ENCODE peak calls at places on chromosomes 12 and 14, in six cellular contexts. One of them, this sample, is unnamed.

GRCh38 chr14:84998216-84998615 is 531.7 kb upstream of the FLRT2 start:
- DNase-seq in K562: no peak
- DNase-seq in stomach: no peak
- DNase-seq in spleen: no peak
- DNase-seq in HL-60: no peak
- DNase-seq in sigmoid colon: no peak
- DNase-seq in this sample: no peak

GRCh38 chr14:61420326-61420725 is 98.9 kb downstream of the PRKCH start:
- DNase-seq in K562: no peak
- DNase-seq in stomach: no peak
- DNase-seq in spleen: no peak
- DNase-seq in HL-60: no peak
- DNase-seq in sigmoid colon: no peak
- DNase-seq in this sample: no peak

GRCh38 chr14:95313707-95314106 is 6.0 kb downstream of the CLMN start:
- DNase-seq in K562: no peak
- DNase-seq in stomach: peak; percentile 61
- DNase-seq in spleen: no peak
- DNase-seq in HL-60: peak; percentile 95
- DNase-seq in sigmoid colon: peak; percentile 92
- DNase-seq in this sample: no peak

GRCh38 chr14:89007906-89008305 is 183.5 kb downstream of the TTC8 start:
- DNase-seq in K562: no peak
- DNase-seq in stomach: no peak
- DNase-seq in spleen: no peak
- DNase-seq in HL-60: no peak
- DNase-seq in sigmoid colon: no peak
- DNase-seq in this sample: no peak

GRCh38 chr14:99758121-99758871 is 34.9 kb upstream of the EML1 start:
- DNase-seq in K562: no peak
- DNase-seq in stomach: no peak
- DNase-seq in spleen: no peak
- DNase-seq in HL-60: no peak
- DNase-seq in sigmoid colon: peak; percentile 72
- DNase-seq in this sample: no peak

GRCh38 chr12:10582704-10583103 is 30.7 kb downstream of the MAGOHB start:
- DNase-seq in K562: no peak
- DNase-seq in stomach: no peak
- DNase-seq in spleen: no peak
- DNase-seq in HL-60: no peak
- DNase-seq in sigmoid colon: no peak
- DNase-seq in this sample: no peak

GRCh38 chr12:10102322-10102721 is 3.5 kb upstream of the CLEC1A start:
- DNase-seq in K562: no peak
- DNase-seq in stomach: no peak
- DNase-seq in spleen: no peak
- DNase-seq in HL-60: peak; percentile 78
- DNase-seq in sigmoid colon: no peak
- DNase-seq in this sample: no peak

GRCh38 chr12:103093499-103094106 is 136.1 kb downstream of the ASCL1 start:
- DNase-seq in K562: no peak
- DNase-seq in stomach: peak; percentile 27
- DNase-seq in spleen: no peak
- DNase-seq in HL-60: no peak
- DNase-seq in sigmoid colon: no peak
- DNase-seq in this sample: no peak

GRCh38 chr12:9406564-9407424 is 198.6 kb upstream of the PZP start:
- DNase-seq in K562: no peak
- DNase-seq in stomach: no peak
- DNase-seq in spleen: no peak
- DNase-seq in HL-60: no peak
- DNase-seq in sigmoid colon: no peak
- DNase-seq in this sample: no peak

GRCh38 chr12:129276408-129277042 is 423.2 kb downstream of the GLT1D1 start:
- DNase-seq in K562: no peak
- DNase-seq in stomach: no peak
- DNase-seq in spleen: no peak
- DNase-seq in HL-60: no peak
- DNase-seq in sigmoid colon: no peak
- DNase-seq in this sample: no peak

GRCh38 chr12:12645485-12645884 is 33.8 kb downstream of the CREBL2 start:
- DNase-seq in K562: peak; percentile 45
- DNase-seq in stomach: no peak
- DNase-seq in spleen: no peak
- DNase-seq in HL-60: peak; percentile 7
- DNase-seq in sigmoid colon: no peak
- DNase-seq in this sample: no peak

GRCh38 chr12:30090258-30090657 is 306.5 kb upstream of the TMTC1 start:
- DNase-seq in K562: no peak
- DNase-seq in stomach: no peak
- DNase-seq in spleen: no peak
- DNase-seq in HL-60: no peak
- DNase-seq in sigmoid colon: no peak
- DNase-seq in this sample: no peak

GRCh38 chr12:49706351-49707126 is 666 bp downstream of the FMNL3 start:
- DNase-seq in K562: peak; percentile 62
- DNase-seq in stomach: peak; percentile 26
- DNase-seq in spleen: no peak
- DNase-seq in HL-60: no peak
- DNase-seq in sigmoid colon: peak; percentile 75
- DNase-seq in this sample: no peak

GRCh38 chr12:27083861-27084271 is 1.5 kb upstream of the C12orf71 start:
- DNase-seq in K562: no peak
- DNase-seq in stomach: no peak
- DNase-seq in spleen: no peak
- DNase-seq in HL-60: no peak
- DNase-seq in sigmoid colon: no peak
- DNase-seq in this sample: no peak

GRCh38 chr14:90381999-90382451 is 14.8 kb upstream of the CALM1 start:
- DNase-seq in K562: peak; percentile 32
- DNase-seq in stomach: peak; percentile 73
- DNase-seq in spleen: no peak
- DNase-seq in HL-60: no peak
- DNase-seq in sigmoid colon: peak; percentile 80
- DNase-seq in this sample: no peak

GRCh38 chr12:119061208-119061796 is 80.0 kb downstream of the SRRM4 start:
- DNase-seq in K562: peak; percentile 51
- DNase-seq in stomach: peak; percentile 62
- DNase-seq in spleen: no peak
- DNase-seq in HL-60: peak; percentile 16
- DNase-seq in sigmoid colon: no peak
- DNase-seq in this sample: no peak

GRCh38 chr14:62954165-62954564 is 91.1 kb downstream of the KCNH5 start:
- DNase-seq in K562: no peak
- DNase-seq in stomach: no peak
- DNase-seq in spleen: no peak
- DNase-seq in HL-60: no peak
- DNase-seq in sigmoid colon: no peak
- DNase-seq in this sample: no peak

GRCh38 chr12:121804417-121805111 is 755 bp downstream of the SETD1B start:
- DNase-seq in K562: no peak
- DNase-seq in stomach: no peak
- DNase-seq in spleen: peak; percentile 91
- DNase-seq in HL-60: peak; percentile 80
- DNase-seq in sigmoid colon: peak; percentile 74
- DNase-seq in this sample: no peak

GRCh38 chr14:60753264-60754126 is 18.9 kb downstream of the MNAT1 start:
- DNase-seq in K562: no peak
- DNase-seq in stomach: no peak
- DNase-seq in spleen: no peak
- DNase-seq in HL-60: peak; percentile 93
- DNase-seq in sigmoid colon: no peak
- DNase-seq in this sample: no peak

GRCh38 chr14:81819910-81820309 is 286.3 kb upstream of the SEL1L start:
- DNase-seq in K562: no peak
- DNase-seq in stomach: no peak
- DNase-seq in spleen: no peak
- DNase-seq in HL-60: no peak
- DNase-seq in sigmoid colon: no peak
- DNase-seq in this sample: no peak

GRCh38 chr14:81818271-81818670 is 284.6 kb upstream of the SEL1L start:
- DNase-seq in K562: no peak
- DNase-seq in stomach: no peak
- DNase-seq in spleen: no peak
- DNase-seq in HL-60: no peak
- DNase-seq in sigmoid colon: no peak
- DNase-seq in this sample: no peak

GRCh38 chr14:81819344-81819743 is 285.7 kb upstream of the SEL1L start:
- DNase-seq in K562: no peak
- DNase-seq in stomach: no peak
- DNase-seq in spleen: no peak
- DNase-seq in HL-60: no peak
- DNase-seq in sigmoid colon: no peak
- DNase-seq in this sample: no peak
- H3K27ac ChIP-seq in K562: no peak overlapping the region
- H3K27ac ChIP-seq in stomach: no peak overlapping the region
- H3K27ac ChIP-seq in spleen: no peak overlapping the region
- H3K27ac ChIP-seq in HL-60: no peak overlapping the region
- H3K27ac ChIP-seq in sigmoid colon: no peak overlapping the region
- H3K27ac ChIP-seq in this sample: no peak overlapping the region

DNA sequence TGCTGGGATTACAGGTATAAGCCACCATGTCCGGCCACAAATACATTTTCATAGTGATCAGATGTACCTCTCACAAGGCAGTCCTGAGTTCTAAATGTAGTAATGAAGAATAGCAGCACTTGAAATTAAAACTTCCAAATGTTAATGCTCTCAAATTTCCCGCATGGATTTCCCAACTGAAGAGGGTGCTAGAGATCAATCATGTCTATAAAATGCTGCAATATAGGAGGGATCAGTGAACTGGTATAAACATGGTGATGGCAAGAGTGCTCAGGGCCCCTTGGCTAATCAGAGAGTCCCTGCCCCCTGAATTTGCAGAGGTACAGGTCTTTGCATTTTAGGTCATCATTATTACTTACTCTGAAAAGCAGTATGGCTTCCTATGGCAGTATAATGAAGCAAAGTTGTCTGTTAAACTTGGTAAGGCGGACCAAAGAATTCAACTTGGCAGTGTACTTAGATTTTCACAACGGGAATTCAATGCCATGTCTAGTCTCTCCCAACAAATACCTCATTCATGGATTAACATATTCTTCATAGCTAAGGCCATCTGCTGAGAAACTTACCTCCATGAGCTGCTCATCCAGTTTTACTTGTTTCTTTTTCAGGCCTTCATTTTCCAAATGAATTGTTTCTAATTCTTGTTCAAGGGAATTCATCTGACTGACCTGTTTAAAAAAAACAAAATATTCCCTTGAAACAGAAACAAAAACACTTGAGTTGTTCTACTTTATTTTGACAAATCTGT is 67.0 kb upstream of the SAV1 start:
- DNase-seq in K562: no peak
- DNase-seq in stomach: no peak
- DNase-seq in spleen: no peak
- DNase-seq in HL-60: no peak
- DNase-seq in sigmoid colon: no peak
- DNase-seq in this sample: no peak
- TF ChIP-seq POLR2AphosphoS5 in K562: no peak
- TF ChIP-seq POLR2AphosphoS5 in stomach: no peak
- TF ChIP-seq POLR2AphosphoS5 in spleen: no peak
- TF ChIP-seq POLR2AphosphoS5 in HL-60: no peak
- TF ChIP-seq POLR2AphosphoS5 in sigmoid colon: no peak
- TF ChIP-seq POLR2AphosphoS5 in this sample: no peak

GRCh38 chr14:74973905-74974363 is 18.5 kb upstream of the PGF start:
- DNase-seq in K562: no peak
- DNase-seq in stomach: no peak
- DNase-seq in spleen: no peak
- DNase-seq in HL-60: no peak
- DNase-seq in sigmoid colon: no peak
- DNase-seq in this sample: no peak

GRCh38 chr14:74977164-74977900 is 21.9 kb upstream of the PGF start:
- DNase-seq in K562: peak; percentile 3
- DNase-seq in stomach: no peak
- DNase-seq in spleen: no peak
- DNase-seq in HL-60: no peak
- DNase-seq in sigmoid colon: no peak
- DNase-seq in this sample: no peak

GRCh38 chr14:74976264-74977113 is 21.1 kb upstream of the PGF start:
- DNase-seq in K562: peak; percentile 2
- DNase-seq in stomach: no peak
- DNase-seq in spleen: no peak
- DNase-seq in HL-60: no peak
- DNase-seq in sigmoid colon: no peak
- DNase-seq in this sample: no peak

GRCh38 chr14:74974364-74975058 is 19.1 kb upstream of the PGF start:
- DNase-seq in K562: no peak
- DNase-seq in stomach: no peak
- DNase-seq in spleen: no peak
- DNase-seq in HL-60: no peak
- DNase-seq in sigmoid colon: no peak
- DNase-seq in this sample: no peak

DNA sequence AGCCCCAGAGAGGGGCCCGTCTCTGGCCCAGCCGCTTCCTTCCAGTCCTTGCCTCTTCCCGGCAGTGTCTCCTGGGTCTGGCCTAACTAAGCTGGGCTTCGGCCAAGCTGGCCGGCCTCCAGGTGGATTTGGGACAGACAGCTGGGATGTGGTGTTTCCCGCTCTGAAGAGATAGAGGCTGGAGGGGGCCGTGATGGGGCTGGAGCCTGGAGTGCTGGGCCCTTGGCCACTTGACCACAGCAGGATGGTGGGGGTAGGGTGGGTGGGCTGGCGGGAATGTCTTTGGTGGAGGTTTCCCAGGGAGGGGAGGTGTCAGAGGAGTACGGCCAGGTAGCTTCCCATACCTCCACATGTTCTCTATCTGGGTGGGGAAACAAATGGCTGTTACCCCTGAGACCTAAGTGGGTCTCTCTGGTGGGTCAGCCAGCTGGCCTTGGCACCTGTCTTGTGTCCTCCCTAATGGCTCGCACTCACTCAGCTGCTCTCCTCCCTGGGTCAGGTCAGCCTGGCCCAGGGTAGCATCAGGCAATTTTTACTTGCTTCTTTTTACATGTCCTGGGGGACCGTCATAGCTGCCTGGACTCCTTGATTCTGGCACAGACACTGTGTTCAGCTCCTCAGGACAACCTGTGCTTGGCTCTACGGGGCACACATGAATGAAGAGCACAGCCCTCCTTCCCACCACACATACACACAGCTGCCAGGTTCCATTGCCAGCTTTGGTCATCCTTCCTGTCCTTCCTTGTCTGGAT is 19.8 kb upstream of the PGF start:
- DNase-seq in K562: no peak
- DNase-seq in stomach: no peak
- DNase-seq in spleen: no peak
- DNase-seq in HL-60: no peak
- DNase-seq in sigmoid colon: peak; percentile 91
- DNase-seq in this sample: no peak
- H3K27ac ChIP-seq in K562: no peak overlapping the region
- H3K27ac ChIP-seq in stomach: no peak overlapping the region
- H3K27ac ChIP-seq in spleen: no peak overlapping the region
- H3K27ac ChIP-seq in HL-60: no peak overlapping the region
- H3K27ac ChIP-seq in sigmoid colon: no peak overlapping the region
- H3K27ac ChIP-seq in this sample: no peak overlapping the region

DNA sequence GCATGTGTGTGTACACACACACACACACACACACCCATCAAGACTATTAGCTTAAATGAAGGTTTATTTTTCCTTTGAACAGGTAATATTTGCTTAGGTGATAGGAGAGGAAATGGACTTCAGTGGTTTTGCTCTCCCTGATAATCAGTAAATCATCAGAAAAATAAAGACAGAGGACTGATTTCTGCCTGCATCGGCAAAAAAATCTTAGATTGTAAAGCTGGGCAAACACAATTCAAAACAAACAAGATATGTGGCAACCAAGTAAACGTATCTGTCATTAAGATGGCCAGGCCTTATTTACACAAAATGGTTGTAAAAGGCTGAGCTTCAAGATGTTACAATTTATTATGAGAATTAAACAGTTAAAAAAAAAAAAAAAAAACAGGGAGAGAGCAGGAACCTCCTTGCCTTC is 31.3 kb downstream of the PRKD1 start:
- DNase-seq in K562: no peak
- DNase-seq in stomach: no peak
- DNase-seq in spleen: no peak
- DNase-seq in HL-60: no peak
- DNase-seq in sigmoid colon: no peak
- DNase-seq in this sample: no peak
- TF ChIP-seq POLR2AphosphoS5 in K562: no peak
- TF ChIP-seq POLR2AphosphoS5 in stomach: no peak
- TF ChIP-seq POLR2AphosphoS5 in spleen: no peak
- TF ChIP-seq POLR2AphosphoS5 in HL-60: no peak
- TF ChIP-seq POLR2AphosphoS5 in sigmoid colon: no peak
- TF ChIP-seq POLR2AphosphoS5 in this sample: no peak

This sample was measured in Panc1.